ENCODE peak calls at places on chromosomes 12 and 14, in eight cellular contexts. B is CD8-positive, alpha-beta T cell; I is AML-193; T is foreskin melanocyte; D is neural progenitor cell; N is GM04504; S is lower lobe of right lung; U is neural crest cell. R is an unnamed sample.

GRCh38 chr12:4763549-4763948 is 43.3 kb downstream of the GALNT8 start:
- DNase-seq in B (no peak), I (no peak), T (peak; percentile 4), D (peak; percentile 93), N (no peak), S (no peak), U (peak; percentile 8), R (peak; percentile 59)

GRCh38 chr14:98906123-98906995 is 365.6 kb downstream of the BCL11B start:
- DNase-seq in B (no peak), I (no peak), T (peak; percentile 20), D (peak; percentile 33), N (no peak), S (no peak), U (no peak), R (peak; percentile 81)

GRCh38 chr12:72274926-72275325 is 2.8 kb downstream of the TRHDE start:
- DNase-seq in B (no peak), I (peak; percentile 17), T (no peak), D (no peak), N (no peak), S (no peak), U (no peak), R (no peak)

GRCh38 chr12:112684742-112685141 is 106.8 kb upstream of the RPH3A start:
- DNase-seq in B (no peak), I (no peak), T (no peak), D (no peak), N (no peak), S (no peak), U (no peak), R (peak; percentile 15)

GRCh38 chr14:105455086-105455640 is 19.5 kb upstream of the CRIP2 start:
- DNase-seq in B (no peak), I (no peak), T (no peak), D (no peak), N (no peak), S (no peak), U (no peak), R (no peak)

GRCh38 chr14:106417224-106418049 is 891.1 kb downstream of the TMEM121 start:
- DNase-seq in B (peak; percentile 68), I (peak; percentile 25), T (peak; percentile 4), D (peak; percentile 15), N (no peak), S (peak; percentile 83), U (no peak), R (peak; percentile 69)

GRCh38 chr12:92745874-92746553 is 43.2 kb downstream of the PLEKHG7 start:
- DNase-seq in B (no peak), I (no peak), T (peak; percentile 34), D (no peak), N (peak; percentile 91), S (no peak), U (no peak), R (no peak)

GRCh38 chr12:104722541-104723534 is 235.3 kb downstream of the SLC41A2 start:
- DNase-seq in B (no peak), I (no peak), T (no peak), D (peak; percentile 38), N (no peak), S (no peak), U (no peak), R (no peak)

GRCh38 chr14:100117647-100118376 is 41.6 kb downstream of the DEGS2 start:
- DNase-seq in B (no peak), I (no peak), T (no peak), D (no peak), N (no peak), S (no peak), U (no peak), R (no peak)

GRCh38 chr12:27057543-27057942 is 24.8 kb downstream of the C12orf71 start:
- DNase-seq in B (no peak), I (no peak), T (no peak), D (no peak), N (no peak), S (no peak), U (no peak), R (no peak)

GRCh38 chr12:63304844-63305243 is 153.8 kb upstream of the AVPR1A start:
- DNase-seq in B (no peak), I (no peak), T (no peak), D (no peak), N (no peak), S (no peak), U (no peak), R (no peak)

GRCh38 chr12:113136990-113137511 is 1.5 kb upstream of the RASAL1 start:
- DNase-seq in B (no peak), I (no peak), T (no peak), D (no peak), N (no peak), S (peak; percentile 41), U (no peak), R (no peak)

GRCh38 chr12:561116-561705 is 101.5 kb downstream of the B4GALNT3 start:
- DNase-seq in B (no peak), I (no peak), T (no peak), D (no peak), N (no peak), S (no peak), U (no peak), R (no peak)

GRCh38 chr12:30278401-30278800 is 417.3 kb downstream of the IPO8 start:
- DNase-seq in B (no peak), I (no peak), T (no peak), D (no peak), N (no peak), S (no peak), U (no peak), R (no peak)

GRCh38 chr14:52902971-52903385 is 47.9 kb downstream of the FERMT2 start:
- DNase-seq in B (no peak), I (no peak), T (no peak), D (no peak), N (no peak), S (no peak), U (no peak), R (no peak)

GRCh38 chr14:74286736-74287135 is 16.0 kb downstream of the ABCD4 start:
- DNase-seq in B (no peak), I (no peak), T (no peak), D (no peak), N (no peak), S (no peak), U (no peak), R (no peak)

GRCh38 chr14:66503532-66503931 is 4.4 kb upstream of the GPHN start:
- DNase-seq in B (no peak), I (no peak), T (no peak), D (no peak), N (no peak), S (no peak), U (no peak), R (no peak)

GRCh38 chr14:100223332-100224171 is 15.4 kb upstream of the YY1 start:
- DNase-seq in B (no peak), I (no peak), T (no peak), D (peak; percentile 70), N (no peak), S (no peak), U (no peak), R (no peak)

GRCh38 chr12:4975574-4975973 is 65.9 kb downstream of the KCNA1 start:
- DNase-seq in B (no peak), I (no peak), T (no peak), D (peak; percentile 50), N (no peak), S (no peak), U (no peak), R (peak; percentile 61)

GRCh38 chr14:95045836-95046430 is 111.4 kb downstream of the DICER1 start:
- DNase-seq in B (no peak), I (no peak), T (no peak), D (no peak), N (no peak), S (no peak), U (no peak), R (no peak)

GRCh38 chr12:75825686-75826085 is 205.9 kb downstream of the PHLDA1 start:
- DNase-seq in B (no peak), I (no peak), T (peak; percentile 83), D (no peak), N (peak; percentile 84), S (no peak), U (no peak), R (no peak)

GRCh38 chr14:58699656-58700055 is 61.9 kb downstream of the DACT1 start:
- DNase-seq in B (no peak), I (no peak), T (no peak), D (no peak), N (no peak), S (no peak), U (no peak), R (no peak)

GRCh38 chr12:89140580-89141236 is 211.6 kb downstream of the DUSP6 start:
- DNase-seq in B (no peak), I (no peak), T (no peak), D (no peak), N (no peak), S (no peak), U (no peak), R (no peak)

GRCh38 chr14:50012644-50013043 is 103.7 kb downstream of the VCPKMT start:
- DNase-seq in B (no peak), I (no peak), T (no peak), D (no peak), N (no peak), S (no peak), U (no peak), R (no peak)

GRCh38 chr12:128353271-128353670 is 86.3 kb downstream of the TMEM132C start:
- DNase-seq in B (no peak), I (no peak), T (no peak), D (no peak), N (no peak), S (no peak), U (no peak), R (no peak)

GRCh38 chr12:18683603-18684002 is 54.2 kb downstream of the PLCZ1 start:
- DNase-seq in B (no peak), I (no peak), T (no peak), D (no peak), N (no peak), S (no peak), U (no peak), R (no peak)

GRCh38 chr14:30669594-30669993 is 47.5 kb downstream of the SCFD1 start:
- DNase-seq in B (no peak), I (no peak), T (no peak), D (no peak), N (no peak), S (no peak), U (no peak), R (no peak)